ENCODE peak calls at places on chromosome 22, in four cellular contexts. D, F, N and X are unnamed samples. For H3K4me1, the result is how much of the 10 kb centered on the place peaks cover.

GRCh38 chr22:48825802-48826520 is 1001.7 kb downstream of the BRD1 start:
- DNase-seq in F (no peak), D (peak), N (no peak), X (no peak)

GRCh38 chr22:17816649-17817048 is 42.4 kb upstream of the BID start:
- DNase-seq in N (no peak), F (no peak), D (no peak), X (no peak)

GRCh38 chr22:27647540-27647939 is 154.0 kb downstream of the MN1 start:
- DNase-seq in D (no peak), F (peak), N (no peak), X (no peak)

GRCh38 chr22:49853981-49854791 is 542 bp downstream of the ZBED4 start:
- DNase-seq in D (peak), F (peak), N (peak), X (peak)

GRCh38 chr22:37161442-37161841 is 11.7 kb upstream of the IL2RB start:
- DNase-seq in D (no peak), N (peak), F (no peak), X (peak)

GRCh38 chr22:24950272-24950902 is 2.1 kb upstream of the KIAA1671 start:
- DNase-seq in D (no peak), F (no peak), N (no peak), X (no peak)

GRCh38 chr22:20566420-20567260 is 59.2 kb downstream of the MED15 start:
- DNase-seq in F (peak), N (no peak), D (peak), X (peak)

GRCh38 chr22:49308300-49308699 is 519.4 kb downstream of the BRD1 start:
- DNase-seq in D (no peak), F (no peak), N (no peak), X (no peak)

GRCh38 chr22:25726241-25726640 is 15.7 kb upstream of the MYO18B start:
- DNase-seq in N (no peak), D (no peak), F (no peak), X (no peak)

GRCh38 chr22:29871684-29872083 is 11.3 kb upstream of the MTMR3 start:
- DNase-seq in D (no peak), F (peak), N (no peak), X (no peak)

GRCh38 chr22:27748355-27749168 is 53.0 kb downstream of the MN1 start:
- DNase-seq in D (peak), F (peak), N (no peak), X (no peak)

GRCh38 chr22:35400335-35400680 is 368 bp downstream of the MCM5 start:
- DNase-seq in N (peak), F (no peak), D (no peak), X (no peak)

GRCh38 chr22:24894220-24894975 is 52.1 kb downstream of the LHFPL7 start:
- DNase-seq in N (no peak), F (peak), D (peak), X (peak)

GRCh38 chr22:20021196-20022181 is 579 bp downstream of the TANGO2 start:
- DNase-seq in N (peak), D (peak), F (peak), X (peak)

GRCh38 chr22:22082960-22083359 is 100.4 kb upstream of the TOP3B start:
- DNase-seq in D (no peak), N (no peak), F (no peak), X (no peak)

GRCh38 chr22:29539105-29539504 is 14.5 kb downstream of the THOC5 start:
- DNase-seq in N (no peak), D (no peak), F (no peak), X (no peak)

GRCh38 chr22:43185860-43186261 is 1.1 kb downstream of the TTLL12 start:
- DNase-seq in D (no peak), F (peak), N (peak), X (peak)

GRCh38 chr22:17712441-17712840 is 61.8 kb downstream of the BID start:
- DNase-seq in D (no peak), N (no peak), F (no peak), X (peak)

GRCh38 chr22:32660292-32660691 is 141.2 kb upstream of the TIMP3 start:
- DNase-seq in N (peak), D (peak), F (peak), X (peak)

GRCh38 chr22:27238935-27239510 is 562.5 kb downstream of the MN1 start:
- DNase-seq in N (no peak), F (peak), D (peak), X (peak)

GRCh38 chr22:49667236-49667635 is 160.4 kb downstream of the BRD1 start:
- DNase-seq in D (peak), F (no peak), N (peak), X (no peak)

GRCh38 chr22:35971418-35972119 is 57.1 kb downstream of the RBFOX2 start:
- DNase-seq in D (no peak), N (no peak), F (peak), X (no peak)

GRCh38 chr22:48863965-48864538 is 963.6 kb downstream of the BRD1 start:
- DNase-seq in F (no peak), D (no peak), N (no peak), X (no peak)

GRCh38 chr22:27090595-27090994 is 433.2 kb downstream of the MIAT start:
- DNase-seq in N (no peak), F (no peak), D (no peak), X (no peak)

GRCh38 chr22:30286813-30287625 is 2.3 kb downstream of the CASTOR1 start:
- DNase-seq in D (peak), N (peak), F (peak), X (peak)

GRCh38 chr22:21698430-21699329 is 32.9 kb downstream of the PPIL2 start:
- DNase-seq in D (no peak), F (no peak), N (no peak), X (no peak)

GRCh38 chr22:35195226-35195625 is 62.1 kb upstream of the HMGXB4 start:
- DNase-seq in D (no peak), F (no peak), N (no peak), X (no peak)

GRCh38 chr22:49011769-49012598 is 815.7 kb downstream of the BRD1 start:
- DNase-seq in D (no peak), N (no peak), F (no peak), X (no peak)

GRCh38 chr22:42969348-42969975 is 45.5 kb downstream of the PACSIN2 start:
- DNase-seq in F (no peak), D (no peak), N (no peak), X (peak)

GRCh38 chr22:25546751-25547150 is 17.7 kb upstream of the GRK3 start:
- DNase-seq in F (no peak), D (no peak), N (no peak), X (no peak)

GRCh38 chr22:23533771-23534191 is 46.3 kb downstream of the IGLL1 start:
- DNase-seq in D (peak), F (no peak), N (no peak), X (no peak)
- H3K4me1 ChIP-seq in D (under half), F (half or more), N (half or more), X (under half)

GRCh38 chr22:31495343-31495742 is 993 bp upstream of the SFI1 start:
- DNase-seq in N (peak), F (no peak), D (no peak), X (no peak)
- H3K27ac ChIP-seq in N (peak), F (peak), D (peak), X (peak)

DNA sequence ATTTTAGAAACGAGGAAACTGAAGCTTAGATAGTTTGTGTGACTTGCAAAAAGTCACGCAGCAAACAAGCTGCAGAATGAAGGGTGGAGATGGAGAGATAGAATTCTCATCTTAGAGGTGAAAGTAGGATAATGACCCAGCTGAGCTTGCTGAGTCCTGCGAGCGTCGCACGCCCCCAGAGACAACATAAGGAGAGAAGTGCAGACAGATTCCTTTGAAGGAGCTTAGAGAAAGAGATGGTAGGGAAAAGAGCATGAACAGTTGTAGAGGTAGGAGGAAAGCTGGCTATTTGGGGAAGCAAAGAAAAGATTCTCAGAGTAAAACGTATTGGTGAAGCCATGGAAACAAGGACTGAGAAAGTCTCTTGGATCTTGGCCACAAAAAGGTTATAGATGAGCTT is 44.7 kb downstream of the FAM83F start:
- DNase-seq in N (no peak), F (no peak), D (peak), X (no peak)
- H3K4me3 ChIP-seq in N (no peak), F (no peak), D (no peak), X (no peak)

DNA sequence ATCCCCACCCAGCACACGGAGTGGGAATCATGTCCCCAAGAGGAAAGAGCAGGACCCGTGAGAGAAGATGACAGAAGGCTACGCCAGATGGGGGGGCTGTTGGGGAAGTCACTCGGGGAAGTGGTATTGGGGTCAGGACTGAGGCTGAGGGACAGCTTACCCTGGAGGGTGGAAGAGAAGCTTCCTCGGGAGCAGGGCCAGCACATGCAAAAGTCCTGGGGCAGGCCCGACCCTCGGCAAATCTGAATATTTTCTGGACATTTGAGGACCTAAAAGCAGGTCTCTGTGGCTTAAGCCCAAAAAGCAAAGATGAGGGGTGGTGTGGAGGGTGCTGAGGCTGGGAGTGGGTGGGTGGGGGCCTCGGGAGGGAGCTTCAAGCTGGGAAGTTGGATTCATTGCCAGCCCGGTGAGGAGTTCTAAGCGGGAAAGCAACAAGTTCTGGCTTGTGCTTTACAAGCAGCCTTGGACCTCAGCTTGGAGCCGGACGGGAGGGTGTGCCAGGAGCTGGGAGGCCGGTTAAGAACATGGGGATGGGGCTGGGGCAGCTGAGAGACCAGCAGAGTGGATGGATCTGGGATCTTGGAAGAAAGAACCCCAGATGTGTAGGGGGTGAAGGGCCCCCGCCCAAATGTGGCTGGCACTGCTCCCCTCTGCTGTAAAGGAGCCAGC is 34.9 kb downstream of the GRAMD4 start:
- DNase-seq in D (no peak), N (no peak), F (no peak), X (no peak)
- H3K4me1 ChIP-seq in D (under half), N (under half), F (under half), X (under half)

GRCh38 chr22:38170469-38170868 is 11.2 kb downstream of the PLA2G6 start:
- DNase-seq in D (no peak), F (no peak), N (no peak), X (no peak)

GRCh38 chr22:38172489-38173155 is 9.0 kb downstream of the PLA2G6 start:
- DNase-seq in D (peak), F (no peak), N (no peak), X (peak)

GRCh38 chr22:38173156-38173906 is 8.3 kb downstream of the PLA2G6 start:
- DNase-seq in N (no peak), F (no peak), D (no peak), X (no peak)

GRCh38 chr22:38174626-38175025 is 7.0 kb downstream of the PLA2G6 start:
- DNase-seq in D (no peak), F (no peak), N (no peak), X (no peak)

DNA sequence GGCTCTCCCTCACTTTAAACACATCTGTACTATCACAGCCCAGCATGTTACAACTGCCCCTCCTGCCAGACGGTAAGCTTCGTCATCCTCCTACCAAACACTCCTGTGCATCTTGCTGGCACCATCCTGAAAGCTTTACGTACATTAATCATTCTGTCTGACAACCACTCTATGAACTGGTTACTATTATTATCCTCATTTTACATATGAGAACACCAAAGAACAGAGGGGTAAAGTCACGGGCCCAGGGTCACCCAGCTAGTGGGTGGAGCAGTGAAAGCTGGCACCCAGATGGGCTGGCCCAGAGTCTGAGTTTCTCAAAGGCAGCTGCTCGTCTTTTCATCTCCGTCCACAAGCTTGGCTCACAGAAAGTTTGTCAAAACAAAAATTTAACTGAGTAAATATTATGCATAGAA is 9.6 kb downstream of the PLA2G6 start:
- DNase-seq in N (peak), F (no peak), D (no peak), X (no peak)
- H3K27ac ChIP-seq in N (peak), F (no peak), D (peak), X (no peak)

DNA sequence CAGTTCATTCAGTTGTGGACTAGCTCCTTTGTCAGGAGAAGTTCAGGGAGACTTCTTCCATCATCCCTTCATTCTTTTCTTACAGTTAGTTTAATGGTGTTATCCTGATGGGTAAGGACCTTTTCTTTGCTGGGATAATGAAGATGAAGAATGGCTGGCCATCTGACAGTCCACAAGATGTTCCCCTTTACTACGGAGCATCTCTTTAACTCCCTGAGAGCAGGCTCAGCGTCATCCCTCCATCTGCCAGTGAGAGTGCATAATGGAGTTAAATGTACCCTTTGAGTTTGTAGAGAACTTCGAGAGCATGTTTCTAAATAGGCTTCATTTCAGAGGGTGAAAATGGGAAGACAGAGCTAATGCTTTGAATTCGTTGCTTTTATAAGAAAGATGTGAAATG is 1.6 kb downstream of the EP300 start:
- DNase-seq in F (peak), N (peak), D (no peak), X (peak)
- H3K4me3 ChIP-seq in F (peak), N (peak), D (peak), X (peak)

GRCh38 chr22:39288135-39288898 is 31.1 kb downstream of the RPL3 start:
- DNase-seq in D (no peak), N (no peak), F (no peak), X (no peak)
- H3K4me1 ChIP-seq in D (under half), N (under half), F (under half), X (under half)

GRCh38 chr22:46001426-46002106 is 24.6 kb upstream of the WNT7B start:
- DNase-seq in D (peak), F (no peak), N (no peak), X (no peak)

GRCh38 chr22:46001046-46001425 is 24.1 kb upstream of the WNT7B start:
- DNase-seq in D (peak), F (no peak), N (peak), X (no peak)

GRCh38 chr22:46002757-46003270 is 25.9 kb upstream of the WNT7B start:
- DNase-seq in F (no peak), D (peak), N (no peak), X (peak)

GRCh38 chr22:46004105-46004866 is 27.3 kb upstream of the WNT7B start:
- DNase-seq in F (no peak), D (peak), N (no peak), X (no peak)

GRCh38 chr22:46003271-46004091 is 26.5 kb upstream of the WNT7B start:
- DNase-seq in F (no peak), D (peak), N (no peak), X (no peak)
- H3K27ac ChIP-seq in F (no peak), D (no peak), N (no peak), X (no peak)